ENCODE peak calls at places on chromosome 1, in six cellular contexts. E is glutamatergic neuron, J is lower lobe of right lung, L is HFFc6, C is fibroblast of pulmonary artery, W is nephron progenitor cell. T is an unnamed sample.

GRCh38 chr1:109615879-109616278 is 3.5 kb downstream of the GNAT2 start:
- DNase-seq in J (peak; percentile 72), W (no peak), E (no peak), C (peak; percentile 49), L (no peak), T (no peak)

GRCh38 chr1:208737922-208738321 is 493.7 kb upstream of the PLXNA2 start:
- DNase-seq in L (no peak), E (no peak), C (no peak), J (no peak), W (no peak), T (no peak)

GRCh38 chr1:38134294-38134755 is 87.7 kb upstream of the POU3F1 start:
- DNase-seq in C (no peak), L (no peak), J (no peak), E (peak; percentile 46), W (no peak), T (no peak)

GRCh38 chr1:65949230-65949626 is 156.5 kb downstream of the PDE4B start:
- DNase-seq in W (no peak), C (peak; percentile 18), J (no peak), E (no peak), L (no peak), T (no peak)

GRCh38 chr1:6045561-6045960 is at the start of gene KCNAB2:
- DNase-seq in E (peak; percentile 23), C (no peak), W (no peak), L (no peak), J (no peak), T (no peak)

GRCh38 chr1:59897165-59897564 is 29.4 kb downstream of the CYP2J2 start:
- DNase-seq in W (no peak), L (no peak), J (no peak), E (no peak), C (no peak), T (no peak)

GRCh38 chr1:27616441-27616840 is 12.5 kb upstream of the AHDC1 start:
- DNase-seq in C (no peak), J (no peak), E (no peak), L (no peak), W (no peak), T (no peak)

GRCh38 chr1:16180291-16180824 is 24.5 kb upstream of the EPHA2 start:
- DNase-seq in E (no peak), L (peak; percentile 46), J (peak; percentile 42), C (no peak), W (no peak), T (peak; percentile 23)

GRCh38 chr1:164440222-164440621 is 118.8 kb upstream of the PBX1 start:
- DNase-seq in L (peak; percentile 2), E (no peak), C (peak; percentile 34), J (no peak), W (peak; percentile 16), T (no peak)

GRCh38 chr1:43315963-43316737 is 15.4 kb downstream of the TIE1 start:
- DNase-seq in L (no peak), E (no peak), W (no peak), J (no peak), C (peak; percentile 45), T (no peak)

GRCh38 chr1:107430540-107431228 is 289.8 kb downstream of the NTNG1 start:
- DNase-seq in W (peak; percentile 28), L (no peak), E (peak; percentile 28), J (no peak), C (peak; percentile 36), T (peak; percentile 75)

GRCh38 chr1:244391761-244392160 is 59.9 kb downstream of the ADSS2 start:
- DNase-seq in C (no peak), L (peak; percentile 68), W (no peak), E (no peak), J (no peak), T (peak; percentile 69)

GRCh38 chr1:37036667-37037053 is 2.3 kb upstream of the GRIK3 start:
- DNase-seq in J (no peak), L (no peak), W (no peak), E (peak; percentile 29), C (no peak), T (no peak)

GRCh38 chr1:24830680-24831272 is 85.5 kb downstream of the CLIC4 start:
- DNase-seq in E (no peak), L (peak; percentile 71), J (no peak), C (peak; percentile 89), W (no peak), T (peak; percentile 77)

GRCh38 chr1:68293122-68293521 is 60.8 kb upstream of the WLS start:
- DNase-seq in W (peak; percentile 13), L (no peak), E (no peak), C (peak; percentile 62), J (no peak), T (no peak)

DNA sequence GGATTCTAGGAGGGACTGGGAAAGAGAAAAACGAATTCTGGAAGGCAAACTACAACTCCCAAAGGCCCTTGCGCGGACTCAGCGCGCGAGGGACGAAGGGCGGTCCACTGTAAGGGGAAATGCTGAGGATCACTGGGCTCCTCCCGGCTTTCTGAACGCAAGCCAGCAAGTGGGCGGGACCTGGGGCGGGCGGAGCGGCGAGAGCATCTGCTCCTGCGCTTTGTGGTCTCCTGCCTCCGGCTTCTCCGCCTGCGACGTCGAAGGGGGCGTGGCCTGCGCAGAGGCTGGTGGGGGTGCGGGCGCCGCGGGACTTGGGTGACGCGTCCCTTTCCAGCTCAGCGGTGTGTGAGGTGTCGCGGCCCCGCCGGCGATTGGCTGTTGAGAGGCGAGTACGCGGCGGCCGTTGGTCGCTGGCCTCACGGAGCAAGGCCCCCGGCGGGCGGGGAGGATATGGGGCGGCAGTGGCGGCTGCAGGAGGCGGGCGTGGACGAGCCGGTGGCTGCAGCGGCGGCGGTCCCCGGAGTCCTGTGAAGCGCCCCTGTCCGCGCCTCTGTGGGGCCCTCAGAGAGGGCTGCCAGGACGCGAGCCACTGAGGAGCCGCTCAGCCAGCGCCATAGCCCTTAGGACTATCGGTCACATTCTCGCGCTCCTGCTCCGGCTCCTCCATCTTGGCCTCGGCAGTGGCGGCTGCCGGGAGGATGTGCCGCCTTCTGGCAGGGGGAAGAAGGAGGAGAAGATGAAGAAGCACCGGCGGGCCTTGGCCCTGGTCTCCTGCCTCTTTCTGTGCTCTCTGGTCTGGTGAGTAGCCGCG is at the start of gene SUCO:
- DNase-seq in L (peak; percentile 100), W (peak; percentile 100), C (peak; percentile 99), E (peak; percentile 100), J (peak; percentile 100), T (peak; percentile 100)
- TF ChIP-seq CTCF in L (peak; percentile 29), W (no peak), C (peak; percentile 13), E (no peak), J (peak; percentile 18), T (peak; percentile 14)

GRCh38 chr1:116218922-116219321 is 107.7 kb downstream of the MAB21L3 start:
- DNase-seq in L (no peak), E (no peak), C (peak; percentile 2), W (no peak), J (no peak), T (no peak)
- TF ChIP-seq CTCF in L (no peak), E (no peak), C (no peak), W (no peak), J (no peak), T (no peak)

GRCh38 chr1:17507916-17508315 is 31.6 kb upstream of the ARHGEF10L start:
- DNase-seq in E (no peak), J (no peak), C (no peak), W (no peak), L (no peak), T (no peak)
- TF ChIP-seq CTCF in E (no peak), J (no peak), C (peak; percentile 33), W (no peak), L (no peak), T (peak; percentile 38)

DNA sequence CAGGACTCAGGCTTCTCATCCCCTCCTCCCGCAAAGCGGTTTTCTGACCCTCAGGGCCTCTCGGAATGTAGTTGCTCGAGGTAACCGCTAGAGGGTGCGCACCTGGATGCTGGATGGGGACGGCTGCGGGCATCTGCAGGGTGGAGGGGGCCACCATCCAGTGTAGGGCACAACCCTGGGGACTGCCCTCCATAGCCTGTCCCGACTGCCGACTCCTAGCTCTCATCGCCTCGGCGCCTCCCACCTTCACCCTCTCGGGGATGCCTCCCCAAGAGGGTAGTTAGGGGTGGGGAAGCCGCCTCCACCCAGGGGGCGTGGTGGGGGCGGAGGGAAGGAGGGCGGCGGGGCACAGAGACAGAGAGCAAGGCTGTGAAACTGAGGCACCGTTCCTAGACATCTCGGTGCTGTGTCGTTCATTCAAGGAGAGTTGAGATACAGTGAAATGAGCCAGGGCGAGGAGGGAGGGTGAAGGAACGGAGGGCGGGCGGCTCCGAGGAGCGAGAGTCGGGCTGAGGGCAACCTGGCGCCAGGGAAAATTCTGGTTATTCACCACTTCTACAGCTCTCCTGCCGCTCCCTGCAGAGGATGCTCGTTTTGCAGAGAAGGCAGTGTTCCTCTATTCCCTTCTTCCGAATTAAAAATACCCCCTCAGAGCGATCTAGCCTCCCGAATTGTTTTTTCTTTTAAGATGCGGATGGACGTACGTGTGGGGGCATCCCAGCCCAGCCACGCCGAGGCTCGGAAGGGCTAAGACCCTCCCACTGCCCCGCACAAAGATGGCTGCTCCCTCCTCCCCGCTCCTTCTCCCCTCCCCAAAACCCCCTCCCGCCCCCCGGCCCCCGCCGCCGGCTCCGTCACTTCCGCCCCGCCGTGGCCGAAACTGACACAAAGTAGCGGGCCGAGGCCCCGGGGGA is at the start of gene ATP8B2:
- DNase-seq in J (peak; percentile 79), L (peak; percentile 64), C (peak; percentile 76), W (peak; percentile 89), E (peak; percentile 92), T (peak; percentile 72)
- TF ChIP-seq CTCF in J (peak; percentile 87), L (peak; percentile 97), C (peak; percentile 88), W (peak; percentile 95), E (peak; percentile 99), T (peak; percentile 88)

GRCh38 chr1:75587692-75588091 is 23.2 kb downstream of the SLC44A5 start:
- DNase-seq in C (no peak), W (no peak), J (no peak), L (no peak), E (no peak), T (no peak)

GRCh38 chr1:75594327-75594726 is 16.6 kb downstream of the SLC44A5 start:
- DNase-seq in C (no peak), L (no peak), J (no peak), W (no peak), E (no peak), T (no peak)

GRCh38 chr1:75589637-75590036 is 21.3 kb downstream of the SLC44A5 start:
- DNase-seq in L (no peak), E (no peak), J (no peak), W (no peak), C (no peak), T (no peak)

GRCh38 chr1:75588779-75589475 is 22.0 kb downstream of the SLC44A5 start:
- DNase-seq in W (no peak), C (no peak), J (no peak), L (no peak), E (no peak), T (no peak)
- TF ChIP-seq CTCF in W (no peak), C (no peak), J (no peak), L (no peak), E (no peak), T (no peak)